ENCODE peak calls at places on chromosomes 2 and 18, in five cellular contexts. T, G, M, W and R are unnamed samples.

GRCh38 chr2:14524041-14524802 is 108.3 kb upstream of the LRATD1 start:
- DNase-seq in T (peak; percentile 1), G (no peak), M (peak; percentile 24), W (peak; percentile 84), R (peak; percentile 36)

GRCh38 chr2:30232801-30233130 is 1.4 kb downstream of the LBH start:
- DNase-seq in T (peak; percentile 29), G (peak; percentile 27), M (no peak), W (no peak), R (no peak)

GRCh38 chr2:102126660-102127059 is 15.9 kb upstream of the IL1R1 start:
- DNase-seq in T (peak; percentile 57), G (no peak), M (no peak), W (peak; percentile 54), R (no peak)

GRCh38 chr18:5980721-5981120 is 85.4 kb upstream of the TMEM200C start:
- DNase-seq in T (no peak), G (no peak), M (no peak), W (no peak), R (no peak)

GRCh38 chr2:221255862-221256261 is 316.2 kb downstream of the EPHA4 start:
- DNase-seq in T (no peak), G (no peak), M (no peak), W (no peak), R (no peak)

GRCh38 chr2:198975779-198976178 is 482.0 kb downstream of the SATB2 start:
- DNase-seq in T (no peak), G (no peak), M (no peak), W (no peak), R (no peak)

GRCh38 chr18:23596183-23596582 is 9.9 kb upstream of the NPC1 start:
- DNase-seq in T (no peak), G (no peak), M (no peak), W (no peak), R (no peak)

GRCh38 chr2:148258124-148258523 is 237.2 kb downstream of the MBD5 start:
- DNase-seq in T (no peak), G (no peak), M (no peak), W (no peak), R (no peak)

GRCh38 chr2:217740796-217741195 is 262.0 kb downstream of the TNS1 start:
- DNase-seq in T (no peak), G (no peak), M (no peak), W (no peak), R (no peak)